ENCODE peak calls at places on chromosome 3, in four cellular contexts. D is Peyer's patch, Z is neural crest cell, V is IMR-90. K is an unnamed sample.

GRCh38 chr3:168036654-168037419 is 58.9 kb downstream of the GOLIM4 start:
- DNase-seq in Z (no peak), D (no peak), V (no peak), K (no peak)

GRCh38 chr3:72548992-72549391 is 299.3 kb downstream of the SHQ1 start:
- DNase-seq in Z (no peak), V (no peak), D (no peak), K (no peak)

GRCh38 chr3:37457392-37458065 is 283.1 kb upstream of the LRRFIP2 start:
- DNase-seq in D (no peak), V (no peak), Z (no peak), K (no peak)

GRCh38 chr3:47910777-47911440 is 105.3 kb downstream of the MAP4 start:
- DNase-seq in V (peak), D (no peak), Z (no peak), K (no peak)

GRCh38 chr3:103510760-103511159 is 1075.9 kb downstream of the ZPLD1 start:
- DNase-seq in Z (no peak), V (no peak), D (no peak), K (no peak)

GRCh38 chr3:148642214-148642613 is 55.5 kb upstream of the AGTR1 start:
- DNase-seq in V (peak), Z (no peak), D (no peak), K (no peak)

GRCh38 chr3:146342971-146343370 is 92.1 kb upstream of the PLSCR4 start:
- DNase-seq in D (no peak), Z (no peak), V (peak), K (no peak)

GRCh38 chr3:10322355-10322715 is 1.4 kb upstream of the SEC13 start:
- DNase-seq in V (no peak), D (no peak), Z (no peak), K (no peak)

GRCh38 chr3:126112531-126113237 is 28.8 kb upstream of the SLC41A3 start:
- DNase-seq in D (peak), Z (no peak), V (no peak), K (peak)

GRCh38 chr3:47622648-47623047 is 44.0 kb upstream of the CSPG5 start:
- DNase-seq in Z (no peak), D (no peak), V (no peak), K (no peak)

GRCh38 chr3:156412600-156412999 is 142.3 kb downstream of the SSR3 start:
- DNase-seq in D (no peak), V (no peak), Z (no peak), K (no peak)
- TF ChIP-seq CTCF in D (no peak), V (no peak), Z (no peak), K (no peak)

DNA sequence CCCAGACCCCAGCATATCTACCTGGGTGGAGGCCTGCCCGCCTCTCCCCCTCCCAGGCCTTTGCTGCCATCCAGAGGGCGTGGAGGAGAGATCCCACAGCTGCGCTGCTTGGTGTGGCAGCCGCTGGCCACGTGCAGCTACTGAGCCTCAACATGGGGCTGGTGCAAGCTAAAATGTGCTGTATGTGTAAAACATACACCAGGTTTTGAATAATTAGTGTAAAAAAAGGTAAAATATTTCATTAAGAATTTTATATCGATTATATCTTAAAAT is 95.8 kb downstream of the SEC22A start:
- DNase-seq in Z (no peak), V (no peak), D (no peak), K (no peak)
- TF ChIP-seq CTCF in Z (no peak), V (no peak), D (no peak), K (no peak)

GRCh38 chr3:50372349-50372748 is 13.0 kb upstream of the TMEM115 start:
- DNase-seq in V (no peak), Z (no peak), D (peak), K (peak)
- TF ChIP-seq CTCF in V (no peak), Z (no peak), D (no peak), K (no peak)

GRCh38 chr3:97821810-97822775 is at the start of gene CRYBG3:
- DNase-seq in D (peak), V (peak), Z (peak), K (peak)
- TF ChIP-seq CTCF in D (peak), V (peak), Z (peak), K (no peak)

GRCh38 chr3:140416686-140417085 is 261.2 kb upstream of the TRIM42 start:
- DNase-seq in Z (no peak), D (no peak), V (no peak), K (no peak)
- TF ChIP-seq CTCF in Z (no peak), D (no peak), V (no peak), K (no peak)

K was measured in mesothelial cell of epicardium.